ENCODE peak calls at places on chromosomes 1 and 21, in seven cellular contexts. D, J, U, Y, S, M and K are unnamed samples.

GRCh38 chr1:43994794-43995790 is 3.7 kb downstream of the CCDC24 start:
- DNase-seq in Y (peak), J (peak), M (peak), S (peak), D (no peak), U (no peak), K (no peak)

GRCh38 chr1:240602189-240602588 is 9.8 kb downstream of the GREM2 start:
- DNase-seq in M (no peak), Y (no peak), S (no peak), D (no peak), J (no peak), U (no peak), K (no peak)

GRCh38 chr1:197775282-197776262 is at the start of gene DENND1B:
- DNase-seq in M (peak), J (peak), D (peak), Y (peak), U (peak), S (peak), K (no peak)

GRCh38 chr1:209414803-209415329 is 168.6 kb upstream of the CAMK1G start:
- DNase-seq in U (no peak), D (no peak), J (no peak), Y (no peak), S (no peak), M (no peak), K (no peak)

GRCh38 chr1:27589841-27590426 is 14.0 kb downstream of the AHDC1 start:
- DNase-seq in S (no peak), D (no peak), J (no peak), Y (peak), M (no peak), U (no peak), K (no peak)

GRCh38 chr1:211068976-211069375 is 65.0 kb downstream of the KCNH1 start:
- DNase-seq in J (no peak), S (no peak), M (no peak), U (no peak), D (peak), Y (no peak), K (no peak)

GRCh38 chr1:178282949-178283367 is 189.1 kb downstream of the RASAL2 start:
- DNase-seq in U (peak), M (peak), D (peak), J (no peak), S (no peak), Y (peak), K (no peak)

GRCh38 chr21:44263768-44264167 is 2.1 kb upstream of the DNMT3L start:
- DNase-seq in U (no peak), S (no peak), D (no peak), Y (no peak), J (no peak), M (no peak), K (no peak)

GRCh38 chr1:235910357-235911299 is 43.9 kb upstream of the LYST start:
- DNase-seq in D (no peak), M (peak), S (no peak), J (no peak), Y (peak), U (peak), K (no peak)

GRCh38 chr1:223712184-223712855 is at the start of gene CAPN2:
- DNase-seq in U (no peak), Y (peak), J (peak), M (no peak), D (peak), S (peak), K (no peak)

GRCh38 chr21:26849428-26850115 is 4.4 kb upstream of the ADAMTS1 start:
- DNase-seq in M (peak), S (no peak), D (no peak), J (peak), Y (peak), U (peak), K (no peak)

GRCh38 chr1:23558140-23558871 is 995 bp downstream of the ID3 start:
- DNase-seq in Y (peak), S (no peak), U (peak), J (peak), M (peak), D (no peak), K (no peak)

GRCh38 chr1:158396646-158397045 is 2.6 kb downstream of the OR10T2 start:
- DNase-seq in M (no peak), D (no peak), J (no peak), Y (no peak), S (no peak), U (no peak), K (no peak)

GRCh38 chr1:153933420-153933819 is 10.6 kb upstream of the GATAD2B start:
- DNase-seq in M (no peak), Y (peak), J (no peak), D (no peak), U (no peak), S (no peak), K (no peak)

GRCh38 chr1:106921186-106921585 is 135.3 kb upstream of the PRMT6 start:
- DNase-seq in J (no peak), S (no peak), D (no peak), U (no peak), M (no peak), Y (no peak), K (no peak)

GRCh38 chr1:155196103-155196892 is 11.4 kb downstream of the THBS3 start:
- DNase-seq in S (peak), U (no peak), M (no peak), J (no peak), D (no peak), Y (no peak), K (no peak)

GRCh38 chr1:11796036-11796828 is 9.5 kb downstream of the MTHFR start:
- DNase-seq in S (no peak), Y (no peak), M (no peak), D (no peak), U (no peak), J (peak), K (no peak)

GRCh38 chr1:11792106-11792505 is 13.7 kb downstream of the MTHFR start:
- DNase-seq in U (no peak), Y (no peak), S (no peak), D (no peak), J (no peak), M (no peak), K (no peak)

GRCh38 chr1:11793819-11794218 is 11.9 kb downstream of the MTHFR start:
- DNase-seq in Y (no peak), J (no peak), U (no peak), M (no peak), D (no peak), S (no peak), K (no peak)

GRCh38 chr1:11795238-11795890 is 10.4 kb downstream of the MTHFR start:
- DNase-seq in U (no peak), J (peak), S (no peak), Y (no peak), M (no peak), D (no peak), K (no peak)

GRCh38 chr1:11794446-11795237 is 11.1 kb downstream of the MTHFR start:
- DNase-seq in D (no peak), S (no peak), J (no peak), Y (no peak), M (no peak), U (no peak), K (no peak)
- TF ChIP-seq JUND in D (no peak), S (no peak), J (no peak), Y (no peak), M (no peak), U (no peak), K (no peak)

DNA sequence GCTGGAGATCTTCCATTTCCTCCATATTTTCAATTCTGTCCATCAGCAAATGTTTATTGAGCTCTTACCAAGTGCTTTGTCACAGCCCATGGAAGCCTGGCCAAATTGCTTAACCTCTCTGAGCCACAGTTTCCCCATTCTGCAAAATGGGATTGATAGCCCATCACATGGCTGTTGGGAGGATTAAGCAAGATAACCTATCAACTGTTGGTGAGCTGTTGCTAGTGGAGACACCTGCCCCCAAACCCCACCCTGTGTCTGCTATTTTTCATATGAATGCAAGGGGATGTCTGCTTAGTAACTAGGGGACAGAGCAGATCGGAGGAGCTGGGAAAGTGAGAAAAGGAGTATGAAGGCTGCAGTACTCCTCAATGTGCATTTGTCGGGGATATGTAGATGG is 38.3 kb downstream of the CD34 start:
- DNase-seq in S (no peak), Y (no peak), M (no peak), J (no peak), D (no peak), U (no peak), K (no peak)
- TF ChIP-seq JUND in S (no peak), Y (no peak), M (no peak), J (no peak), D (no peak), U (no peak), K (no peak)

GRCh38 chr1:152110860-152111514 is 4.3 kb downstream of the TCHH start:
- DNase-seq in S (peak), Y (no peak), M (no peak), D (no peak), J (no peak), U (no peak), K (no peak)
- TF ChIP-seq JUND in S (no peak), Y (no peak), M (no peak), D (no peak), J (no peak), U (no peak), K (no peak)

GRCh38 chr1:42660907-42661500 is 2.8 kb downstream of the PPIH start:
- DNase-seq in S (no peak), M (no peak), Y (no peak), J (no peak), U (no peak), D (no peak), K (no peak)
- TF ChIP-seq JUND in S (no peak), M (no peak), Y (no peak), J (no peak), U (no peak), D (no peak), K (no peak)

DNA sequence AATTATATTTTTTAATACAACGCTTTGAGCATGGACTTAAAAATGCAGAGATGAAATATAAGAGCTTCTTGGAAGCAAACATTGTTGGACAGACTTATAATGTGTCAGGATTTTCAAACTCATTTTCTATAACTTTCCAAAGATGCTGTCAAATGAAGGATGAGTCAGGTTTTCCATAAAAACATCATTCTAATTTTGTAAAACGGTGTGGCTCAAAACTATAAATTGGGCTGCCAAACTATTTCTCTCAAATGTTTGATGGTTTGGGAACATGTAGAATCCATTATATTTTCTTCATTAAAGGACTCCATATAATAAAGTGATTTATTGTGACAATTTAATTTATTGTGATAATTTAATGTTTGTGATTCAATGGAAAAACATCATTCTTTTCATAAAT is 511.2 kb downstream of the USP25 start:
- DNase-seq in D (no peak), U (no peak), S (no peak), M (no peak), Y (no peak), J (no peak), K (no peak)
- TF ChIP-seq JUND in D (no peak), U (no peak), S (no peak), M (no peak), Y (no peak), J (no peak), K (no peak)

GRCh38 chr1:225602590-225603206 is 50.2 kb downstream of the ENAH start:
- DNase-seq in S (no peak), D (no peak), Y (no peak), U (no peak), M (no peak), J (no peak), K (no peak)

GRCh38 chr1:225598847-225599246 is 54.1 kb downstream of the ENAH start:
- DNase-seq in M (no peak), U (no peak), Y (no peak), D (no peak), J (no peak), S (no peak), K (no peak)

GRCh38 chr1:225597926-225598575 is 54.9 kb downstream of the ENAH start:
- DNase-seq in U (no peak), J (no peak), S (no peak), D (no peak), M (no peak), Y (no peak), K (no peak)

GRCh38 chr1:225603538-225604354 is 49.2 kb downstream of the ENAH start:
- DNase-seq in J (no peak), Y (no peak), M (peak), D (no peak), U (peak), S (no peak), K (no peak)

DNA sequence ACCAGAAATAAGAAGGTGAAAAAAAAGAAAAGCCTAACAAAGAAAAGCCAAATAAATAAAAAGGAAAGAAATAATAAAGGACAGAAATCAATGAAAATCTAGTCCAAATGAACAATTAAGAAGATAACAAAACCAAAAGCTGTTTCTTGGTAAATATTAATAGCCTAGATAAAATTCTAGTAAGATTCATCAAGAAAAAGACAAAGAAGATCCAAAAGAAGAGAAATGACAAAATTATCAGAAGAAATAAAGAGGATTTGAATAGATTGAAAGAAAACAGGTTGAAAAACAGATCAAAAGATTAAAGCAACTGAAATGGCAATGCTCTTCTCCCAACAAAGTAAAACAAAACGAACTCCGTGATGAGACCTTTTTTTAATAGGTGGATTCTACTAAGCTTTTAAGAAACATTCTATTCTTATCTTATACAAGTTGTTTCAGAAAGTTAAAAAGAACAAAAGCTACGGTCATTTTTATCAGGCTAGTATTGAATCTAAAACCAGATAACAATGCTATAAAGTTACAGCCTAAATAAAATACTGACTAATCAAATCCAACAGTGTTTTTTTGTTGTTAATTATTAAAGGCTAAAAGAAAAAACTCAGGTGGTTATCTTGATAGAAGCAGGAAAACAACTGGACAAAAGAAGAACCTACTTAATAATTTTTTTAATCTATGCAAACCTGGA is 50.9 kb downstream of the ENAH start:
- DNase-seq in S (no peak), M (no peak), U (no peak), Y (no peak), J (no peak), D (no peak), K (no peak)
- TF ChIP-seq JUND in S (no peak), M (no peak), U (no peak), Y (no peak), J (no peak), D (no peak), K (no peak)

GRCh38 chr1:160163612-160164011 is 12.2 kb downstream of the ATP1A4 start:
- DNase-seq in Y (no peak), J (no peak), U (no peak), S (no peak), M (peak), D (no peak), K (no peak)
- TF ChIP-seq JUND in Y (no peak), J (no peak), U (no peak), S (no peak), M (no peak), D (no peak), K (no peak)

GRCh38 chr1:35574655-35575400 is 1.7 kb downstream of the TFAP2E start:
- DNase-seq in U (no peak), D (peak), J (no peak), Y (peak), M (no peak), S (peak), K (no peak)

GRCh38 chr1:35573776-35574654 is 901 bp downstream of the TFAP2E start:
- DNase-seq in Y (no peak), M (no peak), D (no peak), U (no peak), S (peak), J (no peak), K (no peak)

GRCh38 chr1:35572296-35572695 is 818 bp upstream of the TFAP2E start:
- DNase-seq in M (no peak), S (no peak), U (no peak), Y (no peak), J (no peak), D (no peak), K (no peak)

GRCh38 chr1:35571263-35571662 is 1.9 kb upstream of the TFAP2E start:
- DNase-seq in J (no peak), M (no peak), Y (peak), D (no peak), U (no peak), S (no peak), K (no peak)

DNA sequence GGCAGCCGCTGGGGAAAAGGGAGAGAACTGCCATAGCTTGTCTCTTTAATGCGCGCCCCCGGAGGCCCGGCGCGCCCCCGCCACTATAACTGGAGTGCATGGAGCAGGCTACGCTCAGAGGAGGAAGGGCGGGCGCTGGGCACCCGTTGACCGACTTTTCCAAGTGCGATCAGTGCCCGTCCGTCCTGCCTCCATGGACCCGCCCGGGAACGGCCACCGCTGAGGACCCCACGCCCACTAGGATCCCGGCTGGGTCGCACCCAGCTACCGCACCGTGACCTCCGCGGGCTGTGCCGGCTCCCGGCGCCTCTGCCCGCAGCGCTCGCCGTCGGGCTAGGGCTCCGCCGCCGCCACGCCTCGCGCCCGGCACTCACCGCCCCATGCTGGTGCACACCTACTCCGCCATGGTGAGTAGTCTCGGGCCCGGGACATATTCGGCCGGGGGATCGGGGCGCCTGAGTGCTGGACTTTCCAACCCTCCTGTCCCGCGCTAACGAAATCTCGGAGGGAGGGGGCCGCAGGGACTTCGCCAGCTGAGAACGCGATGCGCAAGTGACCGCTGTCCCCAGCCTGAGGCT is at the start of gene TFAP2E:
- DNase-seq in D (peak), J (no peak), S (peak), Y (peak), M (no peak), U (peak), K (no peak)
- TF ChIP-seq JUND in D (no peak), J (no peak), S (no peak), Y (no peak), M (no peak), U (no peak), K (no peak)

DNA sequence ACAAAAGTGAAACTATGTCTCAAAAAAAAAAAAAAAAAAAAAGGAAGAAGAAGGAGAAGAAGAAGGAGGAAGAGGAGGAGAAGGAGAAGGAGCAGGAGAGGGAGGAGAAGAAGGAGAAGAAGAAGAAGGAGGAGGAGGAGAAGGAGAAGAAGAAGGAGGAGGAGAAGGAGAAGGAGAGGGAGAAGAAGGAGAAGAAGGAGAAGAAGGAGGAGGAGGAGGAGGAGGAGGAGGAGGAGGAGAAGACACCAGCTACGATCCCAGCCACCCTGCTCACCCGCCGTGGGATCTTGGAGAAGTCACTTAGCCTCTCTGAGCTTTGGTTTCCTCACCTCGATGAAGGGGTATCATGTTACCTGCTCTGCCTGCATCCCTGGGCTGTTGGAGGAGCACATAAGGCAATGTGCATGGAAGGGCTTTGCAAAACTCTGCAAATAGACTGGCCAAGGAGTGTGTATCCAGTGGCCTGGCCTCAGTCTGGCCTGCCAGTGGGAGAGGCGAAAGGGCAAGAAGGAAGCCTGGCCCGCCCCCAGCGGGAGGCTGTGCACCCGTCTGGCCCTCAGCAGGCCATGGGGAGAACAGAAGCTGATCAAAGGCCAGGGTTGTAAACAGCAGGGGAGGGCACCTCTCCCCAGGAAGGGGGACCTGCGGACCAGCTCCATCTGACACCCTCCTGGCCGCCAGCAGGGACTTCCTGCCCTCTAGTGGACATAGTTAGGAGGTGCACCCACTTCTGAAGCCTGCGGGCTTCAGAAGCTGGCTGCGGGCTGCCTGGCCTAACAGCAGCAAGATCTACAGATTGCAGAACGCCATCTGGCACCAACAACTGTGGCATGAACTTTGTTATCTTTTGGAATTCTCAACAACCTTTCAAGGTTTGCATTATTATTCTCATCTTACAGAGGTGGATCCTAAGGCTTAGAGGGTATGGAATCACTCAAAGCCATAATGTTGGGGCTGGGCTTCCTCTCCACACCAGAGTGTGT is 19.2 kb upstream of the CDK18 start:
- DNase-seq in U (peak), Y (peak), D (peak), M (peak), J (peak), S (peak), K (no peak)
- TF ChIP-seq JUND in U (no peak), Y (no peak), D (no peak), M (no peak), J (no peak), S (peak), K (no peak)

GRCh38 chr21:46459356-46460112 is 843 bp downstream of the DIP2A start:
- DNase-seq in M (no peak), J (peak), D (no peak), Y (no peak), S (peak), U (no peak), K (no peak)
- TF ChIP-seq JUND in M (no peak), J (no peak), D (no peak), Y (no peak), S (no peak), U (no peak), K (no peak)